ENCODE peak calls at places on chromosomes 11 and 22, in five cellular contexts. R is left lung, M is H9, Y is vagina, K is neuronal stem cell. U is an unnamed sample.
A peak's percentile ranks its signal among the peaks of the same experiment; 100 is the strongest.

GRCh38 chr11:42631223-42631843 is 680.5 kb upstream of the API5 start:
- DNase-seq in K (no peak), R (no peak), M (no peak), Y (no peak), U (peak; percentile 65)

GRCh38 chr11:118911113-118911879 is 14.4 kb downstream of the BCL9L start:
- DNase-seq in Y (no peak), M (peak; percentile 57), R (peak; percentile 79), K (no peak), U (peak; percentile 71)

GRCh38 chr22:40325315-40325714 is 21.0 kb upstream of the ADSL start:
- DNase-seq in Y (no peak), K (no peak), R (no peak), M (no peak), U (no peak)

GRCh38 chr11:14583252-14584105 is 60.1 kb upstream of the PDE3B start:
- DNase-seq in R (no peak), K (no peak), Y (no peak), M (no peak), U (no peak)

GRCh38 chr11:569273-569885 is 6.9 kb upstream of the PHRF1 start:
- DNase-seq in R (no peak), K (no peak), M (no peak), Y (no peak), U (no peak)

GRCh38 chr11:89381094-89381493 is 110.1 kb downstream of the NOX4 start:
- DNase-seq in R (peak; percentile 9), Y (no peak), K (no peak), M (no peak), U (peak; percentile 80)

GRCh38 chr11:112555491-112556364 is 295.1 kb upstream of the PLET1 start:
- DNase-seq in K (peak; percentile 54), Y (no peak), M (peak; percentile 79), R (peak; percentile 82), U (peak; percentile 65)

GRCh38 chr11:65851811-65852507 is 6.0 kb downstream of the CFL1 start:
- DNase-seq in K (no peak), Y (no peak), M (peak; percentile 27), R (no peak), U (no peak)

GRCh38 chr11:3840289-3840869 is 380 bp downstream of the RHOG start:
- DNase-seq in Y (no peak), M (no peak), K (peak; percentile 63), R (peak; percentile 78), U (no peak)

GRCh38 chr11:110827276-110827675 is 115.0 kb upstream of the ARHGAP20 start:
- DNase-seq in K (no peak), Y (no peak), R (no peak), M (no peak), U (no peak)

GRCh38 chr11:114366331-114367243 is 33.7 kb downstream of the C11orf71 start:
- DNase-seq in Y (no peak), M (no peak), R (no peak), K (no peak), U (peak; percentile 87)

GRCh38 chr11:116513894-116514293 is 258.9 kb downstream of the BUD13 start:
- DNase-seq in R (no peak), Y (no peak), K (peak; percentile 42), M (peak; percentile 75), U (peak; percentile 63)

GRCh38 chr11:18522388-18522787 is 4.4 kb downstream of the TSG101 start:
- DNase-seq in M (no peak), K (no peak), R (no peak), Y (no peak), U (no peak)

GRCh38 chr11:19349340-19350025 is 108.7 kb upstream of the E2F8 start:
- DNase-seq in R (no peak), Y (no peak), M (no peak), K (no peak), U (no peak)

GRCh38 chr11:123561046-123561781 is 93.2 kb downstream of the SCN3B start:
- DNase-seq in M (peak; percentile 70), Y (no peak), K (no peak), R (no peak), U (no peak)

GRCh38 chr22:43013355-43014061 is 1.4 kb downstream of the PACSIN2 start:
- DNase-seq in Y (no peak), M (no peak), K (no peak), R (peak; percentile 54), U (peak; percentile 35)

GRCh38 chr22:48240165-48240934 is 1477.9 kb downstream of the TBC1D22A start:
- DNase-seq in M (no peak), Y (peak; percentile 52), R (no peak), K (peak; percentile 71), U (no peak)

GRCh38 chr11:125365196-125365931 is 130.7 kb downstream of the FEZ1 start:
- DNase-seq in R (no peak), K (no peak), M (no peak), Y (no peak), U (peak; percentile 10)

GRCh38 chr11:120186408-120186798 is 24.4 kb upstream of the OAF start:
- DNase-seq in R (no peak), Y (no peak), M (no peak), K (no peak), U (no peak)

GRCh38 chr11:120184371-120184945 is 26.4 kb upstream of the OAF start:
- DNase-seq in K (no peak), M (no peak), Y (peak; percentile 90), R (no peak), U (no peak)

GRCh38 chr11:120185678-120186407 is 25.0 kb upstream of the OAF start:
- DNase-seq in Y (peak; percentile 80), M (peak; percentile 14), K (no peak), R (no peak), U (no peak)

GRCh38 chr11:120183701-120184141 is 27.1 kb upstream of the OAF start:
- DNase-seq in K (no peak), M (no peak), R (no peak), Y (peak; percentile 84), U (no peak)

DNA sequence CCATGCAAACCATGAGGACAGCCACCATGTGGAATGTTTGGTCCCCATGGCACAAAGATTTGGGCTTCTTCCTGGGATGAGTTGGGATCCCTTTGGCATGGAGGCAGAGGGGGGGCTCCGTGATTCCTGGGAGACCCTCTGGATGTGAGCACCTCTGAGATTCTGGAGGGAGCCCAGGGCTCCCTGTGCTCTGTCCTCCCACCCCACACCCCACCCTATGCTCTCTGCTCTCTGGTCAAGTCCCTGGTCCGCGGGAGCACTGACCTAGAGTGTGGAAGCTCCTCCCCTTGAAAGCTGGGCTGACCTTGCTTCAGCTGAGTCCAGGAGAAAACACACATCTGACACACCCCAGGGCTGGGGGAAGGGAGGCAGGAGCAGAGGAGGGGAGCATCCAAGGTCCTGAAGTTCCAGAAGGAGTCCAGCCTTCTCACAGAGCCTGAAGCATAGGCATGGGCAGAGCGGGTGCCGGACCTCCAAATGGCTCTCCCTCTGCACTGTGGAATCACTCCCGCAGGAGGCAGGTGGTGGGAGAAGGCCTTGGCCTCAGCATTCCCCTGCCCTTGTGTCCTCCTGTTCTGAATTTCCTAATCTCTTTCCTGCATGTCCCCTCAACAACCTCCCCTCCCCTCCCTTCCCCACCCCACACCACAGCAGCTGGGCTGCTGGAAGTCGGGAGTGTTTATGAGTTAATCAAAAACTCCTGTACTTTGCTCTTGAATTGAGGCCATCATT is 25.7 kb upstream of the OAF start:
- DNase-seq in K (no peak), Y (peak; percentile 94), R (no peak), M (no peak), U (no peak)
- H3K27ac ChIP-seq in K (no peak overlapping the region), Y (peak overlapping the region; percentile 84), R (peak overlapping the region; percentile 39), M (no peak overlapping the region), U (no peak overlapping the region)

DNA sequence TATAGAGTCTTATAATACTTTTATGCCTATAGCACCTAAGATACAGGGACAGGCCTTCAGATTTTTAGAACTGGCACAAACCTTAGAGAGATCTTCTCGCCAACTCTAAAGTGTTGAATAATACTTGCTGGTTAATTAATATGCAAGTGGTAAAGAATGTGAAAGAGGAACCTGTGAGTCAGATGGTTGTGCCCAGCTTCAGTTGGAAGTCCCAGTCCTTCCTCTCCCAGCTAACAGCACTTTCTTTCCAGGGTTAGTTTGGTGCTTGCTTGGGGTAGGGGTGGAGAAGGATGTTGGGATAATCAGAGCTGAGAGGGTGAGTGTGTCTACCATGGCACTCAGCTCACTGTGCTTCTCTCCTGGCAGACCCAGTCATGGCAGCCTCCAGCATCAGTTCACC is 4.9 kb upstream of the TMEM132A start:
- DNase-seq in K (no peak), Y (no peak), R (no peak), M (no peak), U (no peak)
- H3K27ac ChIP-seq in K (no peak overlapping the region), Y (no peak overlapping the region), R (no peak overlapping the region), M (no peak overlapping the region), U (no peak overlapping the region)

GRCh38 chr22:45507798-45508197 is 5.1 kb downstream of the FBLN1 start:
- DNase-seq in M (no peak), Y (no peak), R (peak; percentile 22), K (no peak), U (no peak)

GRCh38 chr22:45503816-45504702 is 1.4 kb downstream of the FBLN1 start:
- DNase-seq in Y (no peak), K (peak; percentile 98), R (peak; percentile 62), M (peak; percentile 77), U (no peak)

GRCh38 chr22:45506961-45507360 is 4.3 kb downstream of the FBLN1 start:
- DNase-seq in R (peak; percentile 52), M (no peak), K (no peak), Y (no peak), U (no peak)

GRCh38 chr22:45504703-45505341 is 2.1 kb downstream of the FBLN1 start:
- DNase-seq in K (peak; percentile 83), R (peak; percentile 68), Y (no peak), M (no peak), U (no peak)

DNA sequence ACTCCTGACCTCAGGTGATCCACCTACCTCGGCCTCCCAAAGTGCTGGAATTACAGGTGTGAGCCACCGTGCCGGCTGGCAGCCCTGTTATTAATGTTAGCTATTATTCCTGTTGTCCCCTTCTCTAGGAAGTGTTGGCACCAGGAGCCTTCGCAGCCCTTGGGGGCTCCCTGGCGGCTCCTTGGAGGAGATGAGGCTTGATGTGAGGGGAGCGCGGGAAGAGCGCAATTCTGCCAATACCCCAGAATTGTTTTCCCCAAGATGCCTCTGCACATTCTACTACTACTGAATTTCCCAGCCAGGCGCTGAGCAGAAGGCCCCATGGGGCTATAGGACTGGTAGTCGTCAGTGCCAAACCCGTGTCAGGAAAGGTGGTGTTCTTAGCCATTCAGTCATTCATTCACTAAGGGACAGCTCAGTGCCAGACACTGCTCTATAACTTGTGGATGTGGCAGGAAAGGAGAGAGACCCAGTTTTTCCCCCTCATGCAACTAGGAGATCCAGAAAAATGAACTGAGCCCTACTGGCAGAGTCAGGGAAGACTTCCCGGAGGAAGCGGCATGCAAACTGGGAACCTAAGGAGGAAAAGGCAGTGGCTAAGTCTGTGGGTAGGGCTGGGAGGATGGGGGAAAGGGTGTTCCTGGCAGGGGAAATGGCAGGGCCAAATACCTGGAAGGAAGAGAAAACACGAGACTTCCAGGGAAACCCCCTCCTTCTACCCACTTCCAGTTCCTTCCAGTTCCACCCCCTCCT is 3.5 kb downstream of the FBLN1 start:
- DNase-seq in Y (no peak), R (peak; percentile 36), M (no peak), K (no peak), U (no peak)
- H3K27ac ChIP-seq in Y (peak overlapping the region; percentile 92), R (no peak overlapping the region), M (no peak overlapping the region), K (peak overlapping the region; percentile 98), U (no peak overlapping the region)

GRCh38 chr11:72069787-72070251 is 10.5 kb downstream of the NUMA1 start:
- DNase-seq in R (peak; percentile 90), Y (peak; percentile 92), M (peak; percentile 42), K (no peak), U (peak; percentile 90)
- H3K27ac ChIP-seq in R (peak overlapping the region; percentile 84), Y (peak overlapping the region; percentile 75), M (no peak overlapping the region), K (no peak overlapping the region), U (peak overlapping the region; percentile 61)

GRCh38 chr11:17012179-17012578 is 2.0 kb downstream of the PLEKHA7 start:
- DNase-seq in Y (no peak), K (no peak), M (peak; percentile 41), R (no peak), U (no peak)
- H3K27ac ChIP-seq in Y (no peak overlapping the region), K (no peak overlapping the region), M (no peak overlapping the region), R (no peak overlapping the region), U (peak overlapping the region; percentile 86)

GRCh38 chr22:24437820-24438328 is 10.5 kb downstream of the ADORA2A start:
- DNase-seq in M (no peak), Y (no peak), K (no peak), R (peak; percentile 50), U (peak; percentile 63)
- H3K27ac ChIP-seq in M (no peak overlapping the region), Y (no peak overlapping the region), K (no peak overlapping the region), R (no peak overlapping the region), U (no peak overlapping the region)